ENCODE peak calls at places on chromosomes 5 and 9, in eight cellular contexts. Q is adrenal gland, Y is cardiac fibroblast, X is AG09309, T is A549, N is psoas muscle, U is WTC11, A is epithelial cell of proximal tubule. E is an unnamed sample.

GRCh38 chr9:98707158-98708102 is 1.3 kb downstream of the GABBR2 start:
- DNase-seq in Q (peak), Y (peak), X (peak), T (peak), N (no peak), U (peak), A (no peak), E (peak)

GRCh38 chr5:149062371-149063016 is 368 bp downstream of the SH3TC2 start:
- DNase-seq in Q (peak), Y (peak), X (peak), T (peak), N (no peak), U (no peak), A (no peak), E (no peak)

GRCh38 chr5:19767987-19768386 is 220.0 kb downstream of the CDH18 start:
- DNase-seq in Q (no peak), Y (peak), X (no peak), T (no peak), N (no peak), U (no peak), A (no peak), E (no peak)

GRCh38 chr9:117234178-117234577 is 180.7 kb downstream of the ASTN2 start:
- DNase-seq in Q (no peak), Y (no peak), X (no peak), T (no peak), N (no peak), U (no peak), A (no peak), E (no peak)

GRCh38 chr9:136119259-136120118 is 814 bp upstream of the TMEM250 start:
- DNase-seq in Q (no peak), Y (peak), X (no peak), T (peak), N (peak), U (peak), A (no peak), E (no peak)

GRCh38 chr9:13076616-13077015 is 202.9 kb downstream of the MPDZ start:
- DNase-seq in Q (no peak), Y (no peak), X (no peak), T (no peak), N (no peak), U (no peak), A (no peak), E (no peak)

GRCh38 chr5:138789771-138790242 is 36.6 kb downstream of the CTNNA1 start:
- DNase-seq in Q (peak), Y (peak), X (no peak), T (peak), N (no peak), U (peak), A (no peak), E (no peak)

GRCh38 chr5:94544031-94544650 is 74.3 kb downstream of the KIAA0825 start:
- DNase-seq in Q (no peak), Y (peak), X (no peak), T (no peak), N (no peak), U (no peak), A (no peak), E (no peak)

GRCh38 chr9:117815315-117815714 is 111.1 kb downstream of the TLR4 start:
- DNase-seq in Q (no peak), Y (no peak), X (no peak), T (no peak), N (no peak), U (no peak), A (no peak), E (no peak)

GRCh38 chr9:84137968-84138367 is 157.4 kb downstream of the RMI1 start:
- DNase-seq in Q (peak), Y (peak), X (no peak), T (peak), N (no peak), U (no peak), A (peak), E (no peak)

GRCh38 chr9:117555964-117556629 is 141.2 kb upstream of the ASTN2 start:
- DNase-seq in Q (peak), Y (peak), X (no peak), T (peak), N (no peak), U (peak), A (peak), E (no peak)

GRCh38 chr5:172004824-172005237 is 1.6 kb downstream of the FBXW11 start:
- DNase-seq in Q (peak), Y (peak), X (no peak), T (peak), N (no peak), U (no peak), A (no peak), E (no peak)

GRCh38 chr9:73527521-73527920 is 375.9 kb downstream of the ANXA1 start:
- DNase-seq in Q (no peak), Y (no peak), X (no peak), T (no peak), N (no peak), U (no peak), A (no peak), E (no peak)

GRCh38 chr9:112535811-112536210 is 49.2 kb downstream of the KIAA1958 start:
- DNase-seq in Q (no peak), Y (peak), X (no peak), T (no peak), N (no peak), U (no peak), A (no peak), E (no peak)

GRCh38 chr9:116900007-116900367 is 212.9 kb downstream of the TRIM32 start:
- DNase-seq in Q (no peak), Y (no peak), X (no peak), T (no peak), N (no peak), U (no peak), A (no peak), E (no peak)

GRCh38 chr9:122897969-122898368 is 7.2 kb downstream of the RC3H2 start:
- DNase-seq in Q (no peak), Y (peak), X (no peak), T (no peak), N (no peak), U (no peak), A (no peak), E (no peak)

GRCh38 chr5:78127875-78128274 is 166.6 kb downstream of the AP3B1 start:
- DNase-seq in Q (no peak), Y (no peak), X (no peak), T (peak), N (no peak), U (peak), A (no peak), E (no peak)

DNA sequence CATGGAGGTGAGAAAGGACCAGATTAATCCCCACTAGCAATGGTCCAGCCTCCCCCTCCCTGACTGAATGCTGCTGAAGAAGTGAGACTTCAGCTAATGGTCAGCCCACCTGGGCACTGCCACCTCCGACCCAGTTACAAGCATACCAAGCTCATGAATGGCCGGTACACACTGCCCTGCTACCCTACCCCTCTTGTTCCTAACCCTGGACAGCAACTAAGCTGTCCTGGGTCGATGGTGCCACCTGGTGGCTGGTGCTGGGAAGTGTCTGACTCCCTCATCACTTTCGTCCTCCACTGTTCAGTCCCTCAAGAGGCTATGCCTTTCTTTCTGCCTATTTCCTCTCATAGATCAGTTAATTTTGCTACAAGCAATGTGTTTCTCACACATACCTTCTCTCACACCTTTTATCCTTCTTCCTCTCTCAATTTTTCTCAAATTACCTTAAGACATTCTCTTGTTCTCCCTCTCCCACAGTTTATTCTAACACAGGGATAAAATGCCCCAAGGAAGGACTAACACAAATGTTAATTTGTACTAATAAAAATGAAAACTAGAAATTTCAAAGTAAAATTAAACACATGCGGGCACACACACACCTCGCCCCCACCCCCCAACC is 42.4 kb downstream of the PAX5 start:
- DNase-seq in Q (no peak), Y (peak), X (no peak), T (peak), N (no peak), U (peak), A (no peak), E (no peak)
- TF ChIP-seq CTCF in Q (peak), Y (peak), X (peak), T (peak), N (peak), U (peak), A (peak), E (peak)

GRCh38 chr9:115694014-115694413 is 459.6 kb upstream of the PAPPA start:
- DNase-seq in Q (peak), Y (peak), X (peak), T (peak), N (no peak), U (peak), A (peak), E (no peak)
- TF ChIP-seq CTCF in Q (peak), Y (peak), X (peak), T (peak), N (peak), U (no peak), A (peak), E (peak)

DNA sequence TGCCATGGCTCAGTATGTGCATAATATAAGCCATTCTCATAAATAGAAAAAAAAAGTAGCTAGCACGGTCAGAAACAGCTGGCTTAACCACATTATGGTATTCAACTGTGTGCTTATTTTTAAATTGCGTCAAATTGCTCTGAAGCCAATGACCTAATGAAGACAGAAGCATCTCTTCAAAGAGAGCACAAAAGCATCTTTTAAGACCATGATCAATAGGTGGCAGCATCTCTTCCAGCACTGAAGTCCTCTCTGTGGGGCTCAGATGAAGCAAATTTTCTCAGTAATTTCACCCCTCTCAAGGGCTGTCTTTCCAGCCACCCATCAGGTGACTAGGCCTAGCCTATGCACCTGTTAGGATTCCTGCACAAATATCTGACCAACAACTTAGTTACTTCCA is 251.4 kb downstream of the GLIS3 start:
- DNase-seq in Q (no peak), Y (peak), X (peak), T (peak), N (no peak), U (no peak), A (no peak), E (no peak)
- TF ChIP-seq CTCF in Q (no peak), Y (peak), X (peak), T (peak), N (no peak), U (no peak), A (peak), E (peak)

GRCh38 chr5:76561959-76562358 is 61.2 kb downstream of the F2RL2 start:
- DNase-seq in Q (no peak), Y (no peak), X (no peak), T (no peak), N (no peak), U (no peak), A (no peak), E (no peak)

GRCh38 chr5:76555717-76556116 is 67.5 kb downstream of the F2RL2 start:
- DNase-seq in Q (no peak), Y (no peak), X (no peak), T (no peak), N (no peak), U (no peak), A (no peak), E (no peak)

GRCh38 chr5:76561247-76561891 is 61.8 kb downstream of the F2RL2 start:
- DNase-seq in Q (peak), Y (no peak), X (no peak), T (no peak), N (no peak), U (no peak), A (no peak), E (no peak)

GRCh38 chr5:76555114-76555513 is 68.1 kb downstream of the F2RL2 start:
- DNase-seq in Q (no peak), Y (no peak), X (no peak), T (no peak), N (no peak), U (no peak), A (no peak), E (no peak)

GRCh38 chr5:76556511-76557221 is 66.5 kb downstream of the F2RL2 start:
- DNase-seq in Q (no peak), Y (no peak), X (no peak), T (no peak), N (no peak), U (no peak), A (no peak), E (no peak)
- TF ChIP-seq CTCF in Q (no peak), Y (no peak), X (no peak), T (no peak), N (no peak), U (no peak), A (no peak), E (no peak)

GRCh38 chr9:18146329-18146728 is 327.6 kb upstream of the ADAMTSL1 start:
- DNase-seq in Q (no peak), Y (no peak), X (no peak), T (no peak), N (no peak), U (no peak), A (no peak), E (no peak)

DNA sequence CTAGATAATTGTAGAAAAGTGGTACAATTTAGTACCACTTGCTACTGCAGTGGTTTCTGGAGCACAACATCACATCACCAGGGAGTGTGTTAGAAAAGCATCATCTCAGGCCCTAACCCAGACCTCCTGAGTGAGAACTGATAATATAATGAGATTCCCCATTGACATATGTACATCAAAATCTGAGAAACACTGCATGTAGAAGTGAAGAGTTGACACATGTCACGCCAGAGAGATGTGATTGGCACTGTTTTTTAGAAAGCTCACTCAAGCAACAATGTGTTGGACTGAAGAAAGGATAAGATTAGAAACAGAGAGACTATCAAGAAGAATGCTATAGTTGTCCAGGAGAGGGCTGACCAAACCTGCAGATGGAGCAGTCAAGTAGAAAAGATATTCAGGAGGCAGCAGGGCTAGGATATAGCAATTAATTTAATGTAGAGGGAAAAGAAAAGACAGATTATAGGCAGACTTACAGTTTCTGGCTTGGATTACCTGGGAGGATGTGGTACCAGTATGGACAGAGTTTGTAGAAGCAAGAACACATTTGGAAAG is 324.4 kb upstream of the ADAMTSL1 start:
- DNase-seq in Q (no peak), Y (no peak), X (no peak), T (no peak), N (no peak), U (no peak), A (no peak), E (no peak)
- TF ChIP-seq CTCF in Q (no peak), Y (no peak), X (peak), T (no peak), N (no peak), U (no peak), A (peak), E (peak)

DNA sequence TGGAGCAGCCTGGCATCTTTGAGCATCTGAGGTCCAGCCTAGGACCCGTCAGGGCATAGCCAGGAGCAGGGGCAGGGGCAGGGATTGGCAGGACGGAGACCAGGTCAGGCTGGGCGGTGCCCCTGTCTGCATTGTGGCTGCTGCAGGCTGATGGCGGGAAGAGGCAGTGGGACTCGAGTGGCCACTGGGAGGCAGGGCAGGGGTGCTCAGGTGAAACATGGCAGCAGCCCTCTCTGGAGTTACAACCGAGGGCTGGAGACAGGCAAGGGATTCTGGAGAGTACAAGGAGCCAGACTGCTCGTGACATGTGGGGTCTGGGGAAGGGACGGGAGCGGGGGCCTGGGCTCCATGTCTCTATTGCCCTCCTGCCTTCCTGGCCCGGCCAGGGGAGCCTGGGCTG is 97.4 kb upstream of the RAPGEF1 start:
- DNase-seq in Q (peak), Y (no peak), X (no peak), T (peak), N (peak), U (peak), A (no peak), E (no peak)
- TF ChIP-seq CTCF in Q (peak), Y (no peak), X (peak), T (peak), N (peak), U (no peak), A (no peak), E (peak)

DNA sequence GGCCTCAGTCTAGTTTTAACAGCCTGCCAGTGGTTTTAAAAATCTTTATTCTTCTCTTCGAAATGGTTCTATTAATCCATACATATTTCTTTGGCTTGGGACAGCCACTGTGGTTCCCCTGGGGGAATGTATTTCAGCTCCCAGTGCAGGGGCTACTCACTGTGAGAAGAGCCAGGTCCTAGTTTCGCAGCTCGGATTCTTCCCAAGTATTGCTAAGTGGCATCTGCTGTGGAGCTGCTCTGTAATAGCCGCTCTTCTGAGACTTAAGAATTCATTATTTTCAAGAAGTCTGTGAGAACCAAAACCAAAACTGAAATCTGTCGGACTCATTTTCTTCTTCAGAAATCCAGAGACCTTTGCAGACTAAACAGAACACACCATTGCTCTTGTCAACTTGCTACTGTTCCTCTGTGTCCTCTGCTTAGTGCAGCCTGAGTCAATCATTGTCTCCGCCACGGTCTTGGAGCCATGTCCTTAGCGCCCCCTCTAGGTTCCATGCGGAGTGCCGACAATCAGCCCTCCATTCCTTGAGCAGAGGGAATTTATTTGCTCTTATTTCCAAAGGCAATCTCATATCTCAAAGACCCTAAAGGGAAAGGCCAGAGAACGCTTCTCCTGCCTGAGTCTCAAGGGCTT is 478.2 kb downstream of the SPATA31D1 start:
- DNase-seq in Q (no peak), Y (peak), X (no peak), T (peak), N (no peak), U (peak), A (no peak), E (no peak)
- TF ChIP-seq CTCF in Q (no peak), Y (peak), X (peak), T (no peak), N (peak), U (peak), A (peak), E (peak)

E was measured in retinal pigment epithelial cell.